ENCODE peak calls at places on chromosomes 16 and 17, in eight cellular contexts. V, E, W, Y, O, T, H and Q are unnamed samples.

GRCh38 chr17:13888043-13888442 is 181.3 kb upstream of the COX10 start:
- DNase-seq in V (no peak), E (no peak), W (no peak), Y (no peak), O (no peak), T (no peak), H (peak), Q (peak)

GRCh38 chr16:66224186-66224585 is 142.3 kb upstream of the CDH5 start:
- DNase-seq in V (no peak), E (no peak), W (no peak), Y (no peak), O (no peak), T (no peak), H (no peak), Q (no peak)

GRCh38 chr17:58501451-58501850 is 13.0 kb downstream of the MTMR4 start:
- DNase-seq in V (no peak), E (no peak), W (no peak), Y (no peak), O (no peak), T (no peak), H (no peak), Q (no peak)

GRCh38 chr16:67206838-67207115 is 7.8 kb downstream of the ELMO3 start:
- DNase-seq in V (no peak), E (no peak), W (no peak), Y (no peak), O (no peak), T (no peak), H (no peak), Q (no peak)

GRCh38 chr17:79659376-79659775 is 48.5 kb upstream of the RBFOX3 start:
- DNase-seq in V (no peak), E (no peak), W (no peak), Y (no peak), O (no peak), T (no peak), H (no peak), Q (no peak)

GRCh38 chr17:55334285-55334684 is 69.5 kb downstream of the HLF start:
- DNase-seq in V (no peak), E (no peak), W (no peak), Y (no peak), O (peak), T (no peak), H (no peak), Q (no peak)

GRCh38 chr16:4968879-4969278 is 10.7 kb downstream of the SEC14L5 start:
- DNase-seq in V (no peak), E (no peak), W (no peak), Y (no peak), O (no peak), T (no peak), H (no peak), Q (no peak)

GRCh38 chr17:56114469-56114868 is 38.8 kb upstream of the ANKFN1 start:
- DNase-seq in V (no peak), E (no peak), W (no peak), Y (no peak), O (no peak), T (no peak), H (no peak), Q (no peak)

GRCh38 chr17:82876149-82876548 is 36.3 kb upstream of the ZNF750 start:
- DNase-seq in V (no peak), E (no peak), W (no peak), Y (no peak), O (no peak), T (no peak), H (no peak), Q (no peak)